ENCODE peak calls at places on chromosome 5, in six cellular contexts. A is Kasumi-1, O is ureter, E is nucleus accumbens, R is T-cell, H is substantia nigra. S is an unnamed sample.

GRCh38 chr5:86108825-86109224 is 508.9 kb upstream of the COX7C start:
- DNase-seq in H (no peak), A (no peak), O (no peak), E (no peak), R (no peak), S (no peak)

GRCh38 chr5:181205735-181206401 is 872 bp upstream of the TRIM7 start:
- DNase-seq in A (no peak), H (no peak), E (no peak), O (no peak), R (no peak), S (no peak)

GRCh38 chr5:73274870-73275756 is 102.1 kb downstream of the TMEM174 start:
- DNase-seq in A (no peak), O (peak; percentile 49), R (no peak), H (peak; percentile 77), E (peak; percentile 50), S (no peak)

GRCh38 chr5:11385901-11386293 is 518.3 kb downstream of the CTNND2 start:
- DNase-seq in R (no peak), E (peak; percentile 60), H (peak; percentile 43), A (no peak), O (no peak), S (no peak)

GRCh38 chr5:140240987-140241706 is 61.8 kb downstream of the PFDN1 start:
- DNase-seq in O (peak; percentile 92), E (peak; percentile 81), H (peak; percentile 93), A (peak; percentile 10), R (no peak), S (no peak)

GRCh38 chr5:176529824-176530195 is 7.4 kb downstream of the RNF44 start:
- DNase-seq in A (peak; percentile 89), H (no peak), R (peak; percentile 64), E (no peak), O (no peak), S (no peak)

GRCh38 chr5:157710887-157711286 is 20.3 kb upstream of the THG1L start:
- DNase-seq in R (no peak), E (no peak), A (no peak), O (no peak), H (no peak), S (no peak)

GRCh38 chr5:93717162-93717561 is 24.2 kb downstream of the POU5F2 start:
- DNase-seq in O (no peak), R (no peak), H (peak; percentile 1), A (no peak), E (no peak), S (peak; percentile 65)

GRCh38 chr5:82105457-82105856 is 133.6 kb downstream of the ATG10 start:
- DNase-seq in O (no peak), H (no peak), R (no peak), A (no peak), E (no peak), S (no peak)

GRCh38 chr5:67002832-67003231 is 193.8 kb downstream of the CD180 start:
- DNase-seq in O (no peak), R (no peak), A (no peak), H (no peak), E (no peak), S (no peak)

GRCh38 chr5:31317642-31318041 is 124.2 kb downstream of the CDH6 start:
- DNase-seq in E (no peak), R (no peak), A (no peak), O (no peak), H (no peak), S (no peak)

GRCh38 chr5:35853652-35854051 is 3.0 kb upstream of the IL7R start:
- DNase-seq in A (no peak), R (peak; percentile 64), O (no peak), E (no peak), H (no peak), S (peak; percentile 34)

GRCh38 chr5:62327138-62327537 is 21.1 kb downstream of the KIF2A start:
- DNase-seq in O (no peak), H (no peak), R (no peak), A (no peak), E (no peak), S (no peak)

GRCh38 chr5:107455111-107455544 is 215.6 kb downstream of the EFNA5 start:
- DNase-seq in E (no peak), O (no peak), H (no peak), R (no peak), A (no peak), S (no peak)

GRCh38 chr5:87722286-87722685 is 309.6 kb upstream of the CCNH start:
- DNase-seq in A (no peak), R (no peak), H (no peak), E (no peak), O (no peak), S (no peak)

GRCh38 chr5:94184870-94185269 is 433.5 kb downstream of the KIAA0825 start:
- DNase-seq in O (no peak), R (no peak), E (no peak), H (no peak), A (no peak), S (no peak)

GRCh38 chr5:180119031-180119885 is 47.7 kb upstream of the RNF130 start:
- DNase-seq in H (no peak), R (no peak), A (no peak), E (no peak), O (no peak), S (no peak)

GRCh38 chr5:172534229-172535169 is 80.2 kb upstream of the SH3PXD2B start:
- DNase-seq in R (no peak), O (peak; percentile 40), A (no peak), H (no peak), E (no peak), S (no peak)

GRCh38 chr5:43772601-43773031 is 169.6 kb downstream of the NNT start:
- DNase-seq in E (no peak), R (no peak), O (no peak), H (no peak), A (peak; percentile 42), S (peak; percentile 66)

GRCh38 chr5:32074401-32074800 is 99.7 kb downstream of the GOLPH3 start:
- DNase-seq in R (no peak), O (no peak), E (no peak), H (no peak), A (no peak), S (no peak)

GRCh38 chr5:40479939-40480338 is 199.8 kb upstream of the PTGER4 start:
- DNase-seq in A (no peak), E (no peak), H (no peak), R (no peak), O (no peak), S (no peak)

GRCh38 chr5:18975624-18976023 is 1012.4 kb downstream of the CDH18 start:
- DNase-seq in H (no peak), E (no peak), O (no peak), R (no peak), A (no peak), S (no peak)

S was measured in AML-193.